ENCODE peak calls at places on chromosomes 16 and 17, in eight cellular contexts. H is fibroblast of lung, D is A549, U is ovary, C is left ventricle myocardium inferior, Y is suprapubic skin, T is esophagus squamous epithelium, O is lung. P is an unnamed sample. For H3K4me1 and H3K9me3, the result is how much of the 10 kb centered on the place peaks cover.

GRCh38 chr17:28370035-28370743 is at the start of gene VTN:
- DNase-seq in D (peak), H (peak), U (no peak), C (peak), T (no peak), O (no peak), Y (no peak), P (peak)

GRCh38 chr17:33012522-33013033 is 20.9 kb downstream of the SPACA3 start:
- DNase-seq in H (peak), T (no peak), Y (no peak), O (no peak), D (peak), U (no peak), C (no peak), P (no peak)

GRCh38 chr16:3541527-3542152 is 35.6 kb downstream of the NLRC3 start:
- DNase-seq in U (no peak), O (no peak), H (no peak), T (no peak), D (no peak), C (no peak), Y (no peak), P (no peak)

GRCh38 chr16:28901862-28902261 is 23.2 kb downstream of the RABEP2 start:
- DNase-seq in Y (no peak), U (no peak), C (no peak), O (no peak), D (no peak), H (no peak), T (no peak), P (no peak)

GRCh38 chr17:49843774-49844350 is 4.0 kb downstream of the TAC4 start:
- DNase-seq in D (peak), O (no peak), C (no peak), T (no peak), H (no peak), U (no peak), Y (no peak), P (no peak)

GRCh38 chr16:24668481-24669001 is 60.9 kb upstream of the TNRC6A start:
- DNase-seq in D (no peak), H (peak), U (peak), O (no peak), T (no peak), Y (no peak), C (no peak), P (no peak)

GRCh38 chr16:13262270-13263090 is 361.1 kb downstream of the SHISA9 start:
- DNase-seq in H (no peak), Y (no peak), U (no peak), O (no peak), D (no peak), C (no peak), T (no peak), P (no peak)

GRCh38 chr16:85330694-85331188 is 218.5 kb upstream of the CIBAR2 start:
- DNase-seq in C (no peak), D (peak), T (no peak), H (peak), U (no peak), O (no peak), Y (no peak), P (no peak)

GRCh38 chr17:73706428-73706827 is 62.2 kb upstream of the SDK2 start:
- DNase-seq in U (no peak), D (no peak), O (no peak), T (no peak), Y (no peak), H (no peak), C (no peak), P (no peak)

GRCh38 chr17:16915752-16916556 is 56.0 kb downstream of the TNFRSF13B start:
- DNase-seq in Y (no peak), T (no peak), U (no peak), C (peak), H (peak), D (peak), O (peak), P (peak)
- TF ChIP-seq CTCF in Y (no peak), T (peak), U (no peak), C (peak), H (peak), D (peak), O (no peak), P (peak)

DNA sequence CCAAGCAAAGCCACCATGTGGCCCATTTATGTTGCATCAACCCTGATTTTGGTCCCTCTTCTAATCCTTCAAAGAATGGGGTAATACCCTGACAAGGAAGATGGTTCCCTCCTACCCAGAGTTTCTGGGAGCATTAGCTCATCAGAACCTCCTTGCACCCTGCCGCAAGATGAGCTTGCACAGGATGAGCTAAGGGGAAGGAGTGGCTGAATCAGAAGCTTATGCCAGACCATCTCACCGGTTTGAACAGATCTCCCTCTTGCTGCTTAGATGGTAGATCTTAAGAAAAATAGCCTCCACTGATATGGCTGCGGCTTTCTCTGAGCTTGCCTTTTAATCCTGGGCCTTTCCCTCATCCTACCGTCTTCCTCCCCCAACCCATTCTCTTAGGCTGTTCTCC is 175.1 kb downstream of the SOX9 start:
- DNase-seq in U (no peak), D (no peak), H (no peak), Y (no peak), C (no peak), O (no peak), T (no peak), P (no peak)
- H3K4me1 ChIP-seq in U (under half), D (under half), H (under half), Y (under half), C (under half), O (under half), T (under half), P (under half)

GRCh38 chr17:82947051-82947991 is 107.5 kb upstream of the ZNF750 start:
- DNase-seq in T (no peak), H (no peak), O (no peak), U (no peak), Y (no peak), D (no peak), C (peak), P (no peak)
- H3K9me3 ChIP-seq in T (under half), H (under half), O (under half), U (under half), Y (under half), D (half or more), C (under half), P (under half)

DNA sequence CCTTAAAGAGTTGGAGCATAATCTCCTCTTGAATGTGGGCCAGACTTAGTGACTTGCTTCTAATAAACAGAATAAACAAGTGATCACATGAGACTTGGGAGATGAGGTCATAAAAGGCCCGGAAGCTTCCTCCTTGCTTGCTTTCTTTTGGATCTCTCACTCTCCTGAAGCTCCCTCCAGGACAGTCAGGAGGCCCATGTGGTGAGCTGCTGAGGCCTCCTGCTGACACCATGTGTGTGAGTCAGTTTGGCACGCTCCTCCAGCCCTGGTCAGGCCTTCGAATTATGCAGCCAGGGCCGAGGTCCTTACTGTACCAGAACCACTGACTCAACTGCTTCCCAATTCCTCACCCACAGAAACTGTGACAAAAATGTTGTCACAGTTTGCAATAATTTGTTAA is 53.2 kb downstream of the NDEL1 start:
- DNase-seq in D (no peak), U (peak), H (peak), Y (peak), C (peak), T (no peak), O (no peak), P (no peak)
- TF ChIP-seq CTCF in D (no peak), U (no peak), H (peak), Y (no peak), C (no peak), T (no peak), O (no peak), P (no peak)

GRCh38 chr17:14746784-14747575 is 446.1 kb downstream of the HS3ST3B1 start:
- DNase-seq in T (no peak), C (no peak), D (no peak), U (no peak), Y (no peak), O (no peak), H (no peak), P (no peak)

GRCh38 chr17:14745122-14745521 is 444.2 kb downstream of the HS3ST3B1 start:
- DNase-seq in Y (no peak), H (no peak), D (no peak), O (no peak), T (no peak), C (no peak), U (no peak), P (no peak)

GRCh38 chr17:14747576-14747940 is 446.7 kb downstream of the HS3ST3B1 start:
- DNase-seq in U (no peak), C (no peak), T (no peak), Y (no peak), O (no peak), H (no peak), D (no peak), P (no peak)

GRCh38 chr17:14745541-14745940 is 444.7 kb downstream of the HS3ST3B1 start:
- DNase-seq in T (no peak), U (no peak), O (no peak), D (no peak), H (no peak), C (no peak), Y (no peak), P (no peak)

DNA sequence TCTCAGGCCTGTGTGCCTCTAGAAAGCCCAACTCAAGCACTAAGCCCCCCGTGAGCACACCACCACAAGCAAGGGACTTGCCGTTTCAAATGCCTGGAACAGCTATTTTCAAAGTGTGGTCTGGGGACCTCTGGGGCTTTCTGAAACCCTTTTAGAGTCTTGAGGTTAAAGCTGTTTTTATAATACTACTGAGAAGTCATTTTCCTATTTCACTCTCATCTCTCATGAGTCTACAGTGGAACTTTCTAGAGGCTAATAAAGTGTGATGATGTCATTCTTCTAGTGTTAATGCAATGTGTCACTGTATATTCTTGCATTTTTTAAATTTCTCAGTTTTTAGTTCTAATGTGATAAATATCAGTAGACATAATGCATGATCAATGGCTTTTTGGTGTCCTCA is 443.8 kb downstream of the HS3ST3B1 start:
- DNase-seq in O (no peak), Y (no peak), T (no peak), U (no peak), C (no peak), D (no peak), H (no peak), P (no peak)
- H3K4me1 ChIP-seq in O (under half), Y (under half), T (under half), U (under half), C (under half), D (under half), H (under half), P (under half)

GRCh38 chr17:43431741-43432523 is 33.1 kb downstream of the ARL4D start:
- DNase-seq in C (no peak), T (no peak), U (no peak), Y (no peak), D (no peak), H (peak), O (no peak), P (no peak)
- H3K9me3 ChIP-seq in C (under half), T (under half), U (under half), Y (under half), D (under half), H (under half), O (under half), P (under half)

GRCh38 chr17:77086433-77087010 is 54.2 kb upstream of the SEC14L1 start:
- DNase-seq in D (peak), O (peak), C (peak), Y (peak), U (peak), H (peak), T (peak), P (peak)

GRCh38 chr17:77083547-77083946 is 57.2 kb upstream of the SEC14L1 start:
- DNase-seq in D (no peak), Y (no peak), T (no peak), H (no peak), C (no peak), U (no peak), O (no peak), P (no peak)

GRCh38 chr17:77088455-77089117 is 52.2 kb upstream of the SEC14L1 start:
- DNase-seq in C (peak), Y (peak), U (peak), D (peak), T (peak), O (peak), H (peak), P (peak)

GRCh38 chr17:77087650-77088454 is 52.9 kb upstream of the SEC14L1 start:
- DNase-seq in D (no peak), O (no peak), H (no peak), U (no peak), T (no peak), C (no peak), Y (no peak), P (no peak)

DNA sequence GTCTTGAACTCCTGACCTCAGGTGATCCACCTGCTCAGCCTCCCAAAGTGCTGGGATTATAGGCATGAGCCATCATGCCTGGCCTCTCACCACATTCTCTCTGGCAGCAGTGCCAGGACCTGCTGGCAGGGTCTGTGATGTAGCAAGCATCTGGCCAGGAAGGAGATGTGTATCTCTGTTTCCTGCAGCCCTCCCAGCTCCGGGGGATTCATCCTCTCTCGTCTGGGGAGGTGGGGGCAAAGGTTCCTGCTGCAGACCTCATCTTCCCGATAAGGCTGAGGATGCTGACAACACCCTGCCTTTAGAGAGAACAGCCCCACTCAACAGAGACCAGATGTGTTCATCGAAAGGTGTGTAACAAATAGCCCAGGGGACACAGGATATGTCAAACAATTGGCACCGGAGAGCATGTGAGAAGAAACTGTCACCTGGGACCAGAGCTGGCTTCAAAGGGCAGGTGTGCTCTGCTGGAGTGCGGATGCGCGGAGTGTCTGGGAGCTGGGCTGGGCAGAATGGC is 54.8 kb upstream of the SEC14L1 start:
- DNase-seq in T (no peak), D (no peak), O (no peak), H (no peak), C (no peak), U (no peak), Y (no peak), P (no peak)
- TF ChIP-seq CTCF in T (no peak), D (no peak), O (no peak), H (no peak), C (no peak), U (no peak), Y (no peak), P (no peak)

P was measured in pancreas.